ENCODE peak calls at places on chromosomes 13 and 19, in seven cellular contexts. F, L, D, P, X, I and B are unnamed samples. For H3K4me1, the result is how much of the 10 kb centered on the place peaks cover.

GRCh38 chr13:23378009-23378632 is 55.4 kb downstream of the SACS start:
- DNase-seq in F (no peak), D (peak), L (peak), I (peak), X (no peak), P (peak), B (no peak)

GRCh38 chr19:7833225-7834156 is 3.5 kb downstream of the EVI5L start:
- DNase-seq in D (peak), L (no peak), I (peak), X (peak), F (no peak), P (no peak), B (no peak)

GRCh38 chr13:46903748-46904147 is 6.9 kb upstream of the HTR2A start:
- DNase-seq in X (no peak), D (no peak), F (no peak), I (no peak), P (no peak), L (no peak), B (no peak)

GRCh38 chr13:26561636-26562537 is 4.4 kb downstream of the WASF3 start:
- DNase-seq in F (no peak), X (no peak), D (no peak), L (peak), I (no peak), P (no peak), B (no peak)

GRCh38 chr19:29320611-29321010 is 107.7 kb upstream of the UQCRFS1 start:
- DNase-seq in F (no peak), X (no peak), I (no peak), P (no peak), D (no peak), L (no peak), B (no peak)

GRCh38 chr13:80276371-80277289 is 64.3 kb downstream of the SPRY2 start:
- DNase-seq in X (no peak), L (peak), F (no peak), D (peak), P (no peak), I (peak), B (no peak)

GRCh38 chr13:61850794-61851193 is 435.1 kb upstream of the PCDH20 start:
- DNase-seq in D (no peak), I (no peak), P (no peak), X (no peak), F (no peak), L (no peak), B (no peak)

GRCh38 chr13:46339035-46339666 is 47.9 kb downstream of the RUBCNL start:
- DNase-seq in P (no peak), X (peak), F (no peak), I (peak), D (peak), L (no peak), B (no peak)

GRCh38 chr13:67048793-67049150 is 181.4 kb downstream of the PCDH9 start:
- DNase-seq in L (no peak), D (peak), F (no peak), I (no peak), P (no peak), X (no peak), B (no peak)

GRCh38 chr19:6392219-6393073 is 518 bp downstream of the GTF2F1 start:
- DNase-seq in X (no peak), L (peak), I (no peak), P (no peak), D (no peak), F (no peak), B (no peak)

GRCh38 chr19:29673451-29674371 is 8.4 kb downstream of the PLEKHF1 start:
- DNase-seq in D (no peak), L (no peak), I (no peak), X (no peak), P (no peak), F (peak), B (no peak)

GRCh38 chr19:35959040-35959967 is 23.1 kb downstream of the LRFN3 start:
- DNase-seq in I (no peak), F (no peak), L (peak), X (peak), D (no peak), P (no peak), B (peak)

GRCh38 chr19:50815443-50815842 is 8.1 kb downstream of the KLK1 start:
- DNase-seq in X (no peak), P (no peak), D (no peak), L (no peak), I (no peak), F (no peak), B (no peak)

GRCh38 chr13:53683608-53684007 is 655.0 kb downstream of the OLFM4 start:
- DNase-seq in D (no peak), P (no peak), L (no peak), X (no peak), F (no peak), I (no peak), B (no peak)

GRCh38 chr19:33724021-33724722 is 72.5 kb upstream of the KCTD15 start:
- DNase-seq in L (no peak), I (no peak), D (no peak), P (no peak), X (no peak), F (no peak), B (no peak)

GRCh38 chr19:45123440-45123850 is 30.5 kb downstream of the PPP1R37 start:
- DNase-seq in I (no peak), X (no peak), F (no peak), P (no peak), L (no peak), D (no peak), B (no peak)

GRCh38 chr19:48578891-48579290 is 26.9 kb downstream of the SULT2B1 start:
- DNase-seq in D (no peak), F (no peak), L (no peak), I (no peak), P (no peak), X (no peak), B (no peak)

GRCh38 chr13:32051156-32051555 is 19.6 kb downstream of the FRY start:
- DNase-seq in L (no peak), F (no peak), I (no peak), P (no peak), X (no peak), D (no peak), B (no peak)

GRCh38 chr19:1163934-1164683 is 10.0 kb downstream of the SBNO2 start:
- DNase-seq in D (no peak), L (no peak), P (no peak), X (no peak), I (no peak), F (no peak), B (no peak)

GRCh38 chr19:41218249-41218614 is 791 bp upstream of the AXL start:
- DNase-seq in L (no peak), I (no peak), D (no peak), P (no peak), F (no peak), X (no peak), B (no peak)

GRCh38 chr13:113536461-113537110 is 46.1 kb upstream of the DCUN1D2 start:
- DNase-seq in L (no peak), I (no peak), X (no peak), F (no peak), P (no peak), D (no peak), B (no peak)

GRCh38 chr13:30431269-30431950 is 9.1 kb downstream of the UBE2L5 start:
- DNase-seq in D (no peak), I (peak), X (no peak), L (no peak), F (no peak), P (no peak), B (no peak)

GRCh38 chr13:50493683-50494082 is 349.8 kb downstream of the DLEU7 start:
- DNase-seq in I (no peak), F (no peak), X (no peak), L (no peak), P (no peak), D (no peak), B (no peak)

GRCh38 chr19:40139533-40140287 is 49.0 kb upstream of the ZNF780A start:
- DNase-seq in D (no peak), F (no peak), L (peak), P (no peak), I (no peak), X (no peak), B (peak)

GRCh38 chr19:28316464-28316863 is 896.5 kb downstream of the UQCRFS1 start:
- DNase-seq in X (no peak), I (no peak), F (no peak), P (no peak), D (no peak), L (no peak), B (no peak)

GRCh38 chr19:16325161-16325527 is 518 bp downstream of the KLF2 start:
- DNase-seq in D (no peak), X (peak), I (no peak), F (peak), P (no peak), L (peak), B (peak)

GRCh38 chr19:52685811-52686210 is 47.7 kb upstream of the ZNF83 start:
- DNase-seq in D (no peak), I (no peak), P (no peak), X (no peak), F (no peak), L (no peak), B (no peak)

GRCh38 chr13:46962286-46962941 is 65.6 kb upstream of the HTR2A start:
- DNase-seq in F (no peak), D (no peak), P (no peak), X (no peak), L (peak), I (peak), B (no peak)

GRCh38 chr13:99721606-99722384 is 220.5 kb downstream of the TM9SF2 start:
- DNase-seq in D (no peak), X (no peak), L (no peak), F (no peak), P (no peak), I (no peak), B (no peak)

GRCh38 chr13:44155422-44156293 is 218.0 kb upstream of the SERP2 start:
- DNase-seq in D (peak), L (peak), F (peak), I (no peak), P (peak), X (peak), B (no peak)

GRCh38 chr13:102327119-102327617 is 74.7 kb downstream of the FGF14 start:
- DNase-seq in L (no peak), P (no peak), I (no peak), F (no peak), X (no peak), D (no peak), B (no peak)

GRCh38 chr13:40210865-40211585 is 455.4 kb downstream of the FOXO1 start:
- DNase-seq in F (no peak), D (no peak), P (no peak), L (no peak), I (no peak), X (no peak), B (no peak)

GRCh38 chr13:40205771-40206240 is 460.6 kb downstream of the FOXO1 start:
- DNase-seq in D (no peak), L (no peak), P (no peak), F (no peak), X (no peak), I (no peak), B (no peak)

GRCh38 chr13:40207110-40207478 is 459.3 kb downstream of the FOXO1 start:
- DNase-seq in L (no peak), F (no peak), I (no peak), D (no peak), P (no peak), X (no peak), B (no peak)

GRCh38 chr13:40206241-40207109 is 460.0 kb downstream of the FOXO1 start:
- DNase-seq in X (no peak), P (no peak), D (no peak), I (peak), F (no peak), L (no peak), B (peak)

DNA sequence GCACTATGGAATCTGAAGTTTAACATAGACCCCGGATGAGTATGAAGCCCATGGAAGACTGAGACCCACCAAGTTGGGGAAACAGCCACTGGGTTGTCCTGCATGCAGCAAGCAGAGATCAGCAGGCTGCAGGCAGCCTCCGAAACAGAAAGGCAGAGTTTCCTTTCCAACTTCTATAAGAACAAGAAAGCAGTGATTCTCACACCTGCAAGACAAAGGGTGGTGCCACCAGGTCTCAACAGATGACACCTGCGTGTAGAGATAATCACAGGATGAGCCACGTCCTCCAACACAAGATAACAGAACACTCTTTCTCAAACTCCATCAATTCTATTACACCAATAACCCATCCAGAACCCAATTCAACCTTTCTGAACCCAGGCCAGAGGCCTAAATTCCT is 457.9 kb downstream of the FOXO1 start:
- DNase-seq in I (no peak), D (no peak), X (no peak), F (no peak), L (no peak), P (no peak), B (no peak)
- H3K27ac ChIP-seq in I (no peak), D (no peak), X (no peak), F (no peak), L (no peak), P (no peak), B (no peak)

GRCh38 chr19:4542896-4543351 is 3.1 kb upstream of the LRG1 start:
- DNase-seq in I (no peak), P (no peak), L (no peak), F (no peak), D (no peak), X (no peak), B (no peak)
- H3K4me1 ChIP-seq in I (under half), P (under half), L (under half), F (under half), D (under half), X (under half), B (under half)

DNA sequence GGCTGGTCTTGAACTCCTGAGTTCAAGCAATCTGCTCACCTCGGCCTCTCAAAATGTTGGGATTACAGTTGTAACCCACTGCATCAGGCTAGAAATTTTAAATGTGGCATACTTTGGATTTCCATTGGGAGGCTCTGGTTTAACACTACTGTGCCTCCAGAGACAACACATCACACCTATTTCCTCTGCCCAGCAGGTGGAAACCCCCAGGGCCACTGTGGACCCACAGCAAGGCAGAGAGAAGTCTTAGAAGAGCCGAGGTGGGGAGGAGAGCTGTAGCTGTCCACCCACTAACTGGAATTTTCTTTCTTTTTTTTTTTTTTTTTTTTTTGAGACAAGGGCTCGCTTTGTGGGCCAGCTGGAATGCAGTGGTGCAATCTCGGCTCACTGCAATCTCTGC is 39.4 kb downstream of the IER2 start:
- DNase-seq in D (no peak), L (no peak), X (no peak), P (no peak), I (no peak), F (no peak), B (no peak)
- H3K27ac ChIP-seq in D (no peak), L (no peak), X (no peak), P (no peak), I (no peak), F (no peak), B (no peak)

GRCh38 chr13:98509271-98510155 is 67.4 kb downstream of the STK24 start:
- DNase-seq in F (no peak), X (peak), P (peak), L (no peak), I (peak), D (peak), B (no peak)
- H3K4me1 ChIP-seq in F (under half), X (half or more), P (under half), L (under half), I (under half), D (half or more), B (half or more)

DNA sequence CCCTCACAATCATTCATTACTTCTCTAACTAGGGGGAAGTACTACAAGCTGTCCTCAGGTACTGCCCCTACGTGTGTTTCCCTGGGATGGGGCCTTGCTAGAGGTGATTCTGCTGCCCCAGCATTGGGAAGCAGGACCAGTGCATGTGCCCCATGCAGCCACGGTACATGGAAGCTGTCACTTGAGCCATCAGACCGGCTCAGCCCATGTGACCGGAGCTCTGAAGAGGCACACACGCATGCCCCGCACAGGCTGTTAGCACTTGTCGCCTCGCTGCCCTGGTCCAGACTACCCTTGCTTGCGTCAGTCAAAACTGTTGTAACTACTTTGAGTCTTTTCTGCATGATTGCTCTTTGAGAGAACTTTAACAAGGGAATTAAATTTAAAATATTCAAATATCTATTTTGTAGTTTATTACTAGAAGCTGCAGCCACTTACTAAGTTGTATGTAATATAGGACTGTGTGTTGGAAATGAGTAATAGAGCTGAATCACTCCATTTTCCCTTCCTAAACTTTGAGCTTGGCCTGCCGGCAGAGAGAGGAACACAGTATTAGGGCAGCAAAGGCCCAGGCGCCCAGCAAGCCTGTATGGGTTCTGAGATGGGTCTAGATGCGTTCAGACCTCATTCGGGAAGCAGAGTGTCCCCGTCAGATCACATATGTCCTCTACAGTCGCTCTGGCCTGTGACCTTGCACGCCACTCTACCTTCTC is 42.2 kb downstream of the DHRS12 start:
- DNase-seq in X (peak), L (no peak), F (no peak), I (no peak), P (no peak), D (no peak), B (no peak)
- H3K27ac ChIP-seq in X (no peak), L (peak), F (no peak), I (no peak), P (peak), D (no peak), B (no peak)

DNA sequence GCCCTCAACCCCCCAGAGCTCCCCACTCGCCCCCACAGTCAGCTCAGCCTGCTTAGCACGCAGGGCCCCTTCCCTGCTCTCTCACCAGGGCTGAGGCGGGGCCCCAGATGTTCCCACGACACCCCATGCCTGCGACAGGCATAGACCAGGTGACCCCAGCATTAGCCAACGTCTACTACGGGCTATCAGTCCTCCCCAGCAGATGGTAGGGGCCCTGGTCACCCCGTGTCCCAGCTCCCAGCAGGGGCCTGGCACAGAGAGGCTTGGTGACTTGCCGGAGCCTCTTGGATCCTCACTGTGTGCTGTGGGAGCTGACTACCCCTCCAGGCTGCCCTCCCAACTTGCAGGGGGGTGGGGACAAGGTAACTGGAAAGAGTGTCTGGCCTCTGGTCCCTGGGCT is 80.6 kb downstream of the KDM4B start:
- DNase-seq in I (no peak), X (no peak), L (no peak), P (no peak), D (no peak), F (no peak), B (no peak)
- H3K4me1 ChIP-seq in I (under half), X (half or more), L (under half), P (under half), D (under half), F (under half), B (under half)

GRCh38 chr19:19602136-19602712 is 16.3 kb downstream of the PBX4 start:
- DNase-seq in F (no peak), L (no peak), P (no peak), I (no peak), X (no peak), D (no peak), B (peak)
- H3K27ac ChIP-seq in F (no peak), L (peak), P (no peak), I (no peak), X (no peak), D (no peak), B (no peak)

DNA sequence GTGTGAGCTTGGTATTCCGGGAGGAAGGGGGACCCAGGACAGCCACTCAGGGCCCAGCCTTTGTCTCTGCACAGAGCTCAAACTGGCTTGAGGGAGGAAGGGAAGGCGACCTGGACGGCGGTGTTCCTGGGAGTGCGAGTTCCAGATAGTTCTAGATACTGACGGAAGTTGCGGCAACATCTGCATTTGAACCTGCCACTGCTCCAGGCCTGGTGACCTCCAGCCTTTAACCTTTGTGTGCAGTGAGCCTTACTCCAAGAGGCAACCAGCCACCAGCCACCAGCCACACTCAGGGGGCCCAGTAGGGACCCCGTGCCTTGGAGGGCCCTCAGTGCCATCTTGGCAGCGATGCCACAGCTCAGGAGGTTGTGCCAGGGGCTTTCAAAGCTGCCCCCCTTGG is 15.5 kb upstream of the ZBTB7A start:
- DNase-seq in X (no peak), D (no peak), P (no peak), L (no peak), I (no peak), F (no peak), B (no peak)
- H3K4me1 ChIP-seq in X (under half), D (under half), P (under half), L (under half), I (under half), F (under half), B (half or more)